ENCODE peak calls at places on chromosomes 13 and 19, in six cellular contexts. One of them, this sample, is unnamed.

GRCh38 chr19:51030631-51031030 is 4.2 kb downstream of the KLK12 start:
- DNase-seq in testis: no peak
- DNase-seq in tibial nerve: no peak
- DNase-seq in uterus: no peak
- DNase-seq in HCT116: no peak
- DNase-seq in body of pancreas: no peak
- DNase-seq in this sample: no peak

GRCh38 chr19:43467276-43467675 is 1.9 kb upstream of the LYPD3 start:
- DNase-seq in uterus: no peak
- DNase-seq in tibial nerve: no peak
- DNase-seq in body of pancreas: no peak
- DNase-seq in HCT116: no peak
- DNase-seq in testis: no peak
- DNase-seq in this sample: no peak

GRCh38 chr13:26498524-26499208 is 58.8 kb upstream of the WASF3 start:
- DNase-seq in HCT116: no peak
- DNase-seq in uterus: no peak
- DNase-seq in testis: no peak
- DNase-seq in tibial nerve: no peak
- DNase-seq in body of pancreas: no peak
- DNase-seq in this sample: no peak

GRCh38 chr19:21321996-21322395 is 7.2 kb downstream of the ZNF708 start:
- DNase-seq in tibial nerve: no peak
- DNase-seq in uterus: no peak
- DNase-seq in HCT116: no peak
- DNase-seq in testis: no peak
- DNase-seq in body of pancreas: no peak
- DNase-seq in this sample: no peak

GRCh38 chr19:15488489-15489226 is 9.4 kb upstream of the PGLYRP2 start:
- DNase-seq in HCT116: no peak
- DNase-seq in testis: no peak
- DNase-seq in body of pancreas: no peak
- DNase-seq in tibial nerve: no peak
- DNase-seq in uterus: peak
- DNase-seq in this sample: no peak

GRCh38 chr13:102900193-102900608 is 54.4 kb downstream of the ERCC5 start:
- DNase-seq in testis: no peak
- DNase-seq in HCT116: no peak
- DNase-seq in uterus: no peak
- DNase-seq in body of pancreas: no peak
- DNase-seq in tibial nerve: no peak
- DNase-seq in this sample: no peak

GRCh38 chr13:64910061-64910460 is 2320.1 kb downstream of the PCDH9 start:
- DNase-seq in body of pancreas: no peak
- DNase-seq in tibial nerve: no peak
- DNase-seq in testis: no peak
- DNase-seq in HCT116: no peak
- DNase-seq in uterus: no peak
- DNase-seq in this sample: no peak

GRCh38 chr19:3716147-3716668 is 8.0 kb downstream of the TJP3 start:
- DNase-seq in uterus: no peak
- DNase-seq in testis: no peak
- DNase-seq in HCT116: no peak
- DNase-seq in tibial nerve: no peak
- DNase-seq in body of pancreas: no peak
- DNase-seq in this sample: no peak

GRCh38 chr13:106377341-106377740 is 158.1 kb downstream of the EFNB2 start:
- DNase-seq in testis: no peak
- DNase-seq in tibial nerve: no peak
- DNase-seq in body of pancreas: no peak
- DNase-seq in HCT116: no peak
- DNase-seq in uterus: no peak
- DNase-seq in this sample: no peak

GRCh38 chr13:113539822-113540221 is 44.7 kb upstream of the TFDP1 start:
- DNase-seq in HCT116: no peak
- DNase-seq in body of pancreas: no peak
- DNase-seq in tibial nerve: no peak
- DNase-seq in testis: no peak
- DNase-seq in uterus: no peak
- DNase-seq in this sample: peak

GRCh38 chr13:93549326-93549855 is 322.8 kb downstream of the GPC6 start:
- DNase-seq in tibial nerve: no peak
- DNase-seq in testis: no peak
- DNase-seq in uterus: no peak
- DNase-seq in HCT116: no peak
- DNase-seq in body of pancreas: no peak
- DNase-seq in this sample: no peak

GRCh38 chr19:3880471-3881271 is at the start of gene ATCAY:
- DNase-seq in testis: no peak
- DNase-seq in body of pancreas: no peak
- DNase-seq in HCT116: no peak
- DNase-seq in uterus: no peak
- DNase-seq in tibial nerve: no peak
- DNase-seq in this sample: no peak

GRCh38 chr13:23506821-23507210 is 63.4 kb upstream of the TNFRSF19 start:
- DNase-seq in body of pancreas: no peak
- DNase-seq in testis: no peak
- DNase-seq in tibial nerve: no peak
- DNase-seq in uterus: no peak
- DNase-seq in HCT116: no peak
- DNase-seq in this sample: no peak

GRCh38 chr19:15195987-15196682 is 4.7 kb downstream of the NOTCH3 start:
- DNase-seq in testis: peak
- DNase-seq in HCT116: peak
- DNase-seq in uterus: no peak
- DNase-seq in body of pancreas: peak
- DNase-seq in tibial nerve: no peak
- DNase-seq in this sample: no peak

GRCh38 chr13:98571955-98572662 is 4.8 kb downstream of the STK24 start:
- DNase-seq in uterus: no peak
- DNase-seq in testis: no peak
- DNase-seq in HCT116: no peak
- DNase-seq in tibial nerve: no peak
- DNase-seq in body of pancreas: no peak
- DNase-seq in this sample: peak

GRCh38 chr13:51246411-51247298 is 24.5 kb downstream of the FAM124A start:
- DNase-seq in uterus: no peak
- DNase-seq in HCT116: no peak
- DNase-seq in testis: no peak
- DNase-seq in body of pancreas: no peak
- DNase-seq in tibial nerve: no peak
- DNase-seq in this sample: no peak

GRCh38 chr13:111984349-111984748 is 82.6 kb upstream of the SOX1 start:
- DNase-seq in HCT116: no peak
- DNase-seq in uterus: no peak
- DNase-seq in tibial nerve: no peak
- DNase-seq in testis: no peak
- DNase-seq in body of pancreas: no peak
- DNase-seq in this sample: no peak

GRCh38 chr19:5665781-5666513 is 14.4 kb downstream of the MICOS13 start:
- DNase-seq in body of pancreas: no peak
- DNase-seq in testis: no peak
- DNase-seq in HCT116: no peak
- DNase-seq in uterus: no peak
- DNase-seq in tibial nerve: no peak
- DNase-seq in this sample: peak

GRCh38 chr13:95536629-95537241 is 15.8 kb upstream of the CLDN10 start:
- DNase-seq in HCT116: peak
- DNase-seq in uterus: no peak
- DNase-seq in tibial nerve: no peak
- DNase-seq in body of pancreas: peak
- DNase-seq in testis: no peak
- DNase-seq in this sample: no peak

GRCh38 chr19:49889687-49890348 is 6.9 kb downstream of the IL4I1 start:
- DNase-seq in testis: peak
- DNase-seq in uterus: peak
- DNase-seq in HCT116: peak
- DNase-seq in tibial nerve: peak
- DNase-seq in body of pancreas: peak
- DNase-seq in this sample: peak

GRCh38 chr19:51131780-51132680 is 7.3 kb downstream of the SIGLEC9 start:
- DNase-seq in tibial nerve: no peak
- DNase-seq in testis: peak
- DNase-seq in HCT116: peak
- DNase-seq in body of pancreas: peak
- DNase-seq in uterus: no peak
- DNase-seq in this sample: peak

GRCh38 chr13:79830426-79830825 is 349.5 kb downstream of the NDFIP2 start:
- DNase-seq in body of pancreas: no peak
- DNase-seq in testis: no peak
- DNase-seq in uterus: no peak
- DNase-seq in tibial nerve: no peak
- DNase-seq in HCT116: no peak
- DNase-seq in this sample: no peak

GRCh38 chr13:79831556-79831955 is 350.6 kb downstream of the NDFIP2 start:
- DNase-seq in tibial nerve: no peak
- DNase-seq in HCT116: no peak
- DNase-seq in testis: no peak
- DNase-seq in uterus: no peak
- DNase-seq in body of pancreas: no peak
- DNase-seq in this sample: no peak

GRCh38 chr13:79829880-79830279 is 348.9 kb downstream of the NDFIP2 start:
- DNase-seq in body of pancreas: no peak
- DNase-seq in uterus: no peak
- DNase-seq in testis: no peak
- DNase-seq in HCT116: no peak
- DNase-seq in tibial nerve: no peak
- DNase-seq in this sample: no peak

GRCh38 chr13:79830945-79831344 is 350.0 kb downstream of the NDFIP2 start:
- DNase-seq in testis: no peak
- DNase-seq in body of pancreas: no peak
- DNase-seq in HCT116: no peak
- DNase-seq in tibial nerve: no peak
- DNase-seq in uterus: no peak
- DNase-seq in this sample: no peak

GRCh38 chr13:79825959-79826358 is 345.0 kb downstream of the NDFIP2 start:
- DNase-seq in testis: no peak
- DNase-seq in body of pancreas: no peak
- DNase-seq in uterus: no peak
- DNase-seq in tibial nerve: no peak
- DNase-seq in HCT116: no peak
- DNase-seq in this sample: no peak
- TF ChIP-seq POLR2A in testis: no peak
- TF ChIP-seq POLR2A in body of pancreas: no peak
- TF ChIP-seq POLR2A in uterus: no peak
- TF ChIP-seq POLR2A in tibial nerve: no peak
- TF ChIP-seq POLR2A in HCT116: no peak
- TF ChIP-seq POLR2A in this sample: no peak

GRCh38 chr13:36418022-36418805 is 14.1 kb upstream of the CCNA1 start:
- DNase-seq in body of pancreas: no peak
- DNase-seq in testis: no peak
- DNase-seq in tibial nerve: no peak
- DNase-seq in uterus: no peak
- DNase-seq in HCT116: no peak
- DNase-seq in this sample: no peak

GRCh38 chr13:36420437-36420891 is 11.8 kb upstream of the CCNA1 start:
- DNase-seq in testis: peak
- DNase-seq in tibial nerve: peak
- DNase-seq in uterus: peak
- DNase-seq in body of pancreas: peak
- DNase-seq in HCT116: peak
- DNase-seq in this sample: peak

GRCh38 chr13:36417328-36417727 is 15.0 kb upstream of the CCNA1 start:
- DNase-seq in uterus: no peak
- DNase-seq in tibial nerve: no peak
- DNase-seq in body of pancreas: no peak
- DNase-seq in testis: no peak
- DNase-seq in HCT116: no peak
- DNase-seq in this sample: no peak

DNA sequence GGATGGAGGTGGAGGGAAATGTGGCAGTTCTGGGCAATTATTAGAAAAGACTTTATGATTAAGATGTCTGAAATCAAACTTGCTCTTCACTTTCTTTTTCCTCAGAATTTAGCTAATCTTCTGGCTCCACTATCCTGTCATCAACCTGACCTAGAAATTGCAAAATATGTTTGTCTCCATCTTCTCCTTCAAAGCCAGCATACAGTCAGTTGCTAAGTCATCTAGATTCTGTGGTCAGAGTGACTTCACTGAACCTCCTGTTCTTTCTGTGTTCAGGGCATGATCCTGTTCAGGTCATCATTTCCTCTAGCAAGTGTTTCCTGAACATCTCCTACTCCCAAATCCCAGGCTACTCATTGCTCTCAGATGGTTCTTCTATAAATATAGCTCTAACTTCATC is 10.8 kb upstream of the CCNA1 start:
- DNase-seq in tibial nerve: no peak
- DNase-seq in HCT116: no peak
- DNase-seq in uterus: no peak
- DNase-seq in body of pancreas: no peak
- DNase-seq in testis: no peak
- DNase-seq in this sample: no peak
- TF ChIP-seq POLR2A in tibial nerve: no peak
- TF ChIP-seq POLR2A in HCT116: no peak
- TF ChIP-seq POLR2A in uterus: no peak
- TF ChIP-seq POLR2A in body of pancreas: no peak
- TF ChIP-seq POLR2A in testis: no peak
- TF ChIP-seq POLR2A in this sample: no peak

GRCh38 chr19:41876847-41877489 is at the start of gene CD79A:
- DNase-seq in tibial nerve: no peak
- DNase-seq in uterus: no peak
- DNase-seq in testis: no peak
- DNase-seq in body of pancreas: no peak
- DNase-seq in HCT116: no peak
- DNase-seq in this sample: peak
- TF ChIP-seq POLR2A in tibial nerve: no peak
- TF ChIP-seq POLR2A in uterus: no peak
- TF ChIP-seq POLR2A in testis: no peak
- TF ChIP-seq POLR2A in body of pancreas: no peak
- TF ChIP-seq POLR2A in HCT116: no peak
- TF ChIP-seq POLR2A in this sample: no peak

GRCh38 chr19:10191347-10191746 is 3.4 kb downstream of the DNMT1 start:
- DNase-seq in uterus: peak
- DNase-seq in HCT116: no peak
- DNase-seq in tibial nerve: peak
- DNase-seq in testis: no peak
- DNase-seq in body of pancreas: peak
- DNase-seq in this sample: no peak

GRCh38 chr19:10193666-10194499 is 870 bp downstream of the DNMT1 start:
- DNase-seq in testis: peak
- DNase-seq in tibial nerve: no peak
- DNase-seq in HCT116: no peak
- DNase-seq in uterus: no peak
- DNase-seq in body of pancreas: no peak
- DNase-seq in this sample: peak

GRCh38 chr19:10194500-10195198 is at the start of gene DNMT1:
- DNase-seq in testis: peak
- DNase-seq in HCT116: peak
- DNase-seq in uterus: peak
- DNase-seq in tibial nerve: peak
- DNase-seq in body of pancreas: peak
- DNase-seq in this sample: peak

GRCh38 chr19:10192922-10193321 is 1.8 kb downstream of the DNMT1 start:
- DNase-seq in testis: no peak
- DNase-seq in HCT116: no peak
- DNase-seq in uterus: no peak
- DNase-seq in body of pancreas: no peak
- DNase-seq in tibial nerve: no peak
- DNase-seq in this sample: no peak

DNA sequence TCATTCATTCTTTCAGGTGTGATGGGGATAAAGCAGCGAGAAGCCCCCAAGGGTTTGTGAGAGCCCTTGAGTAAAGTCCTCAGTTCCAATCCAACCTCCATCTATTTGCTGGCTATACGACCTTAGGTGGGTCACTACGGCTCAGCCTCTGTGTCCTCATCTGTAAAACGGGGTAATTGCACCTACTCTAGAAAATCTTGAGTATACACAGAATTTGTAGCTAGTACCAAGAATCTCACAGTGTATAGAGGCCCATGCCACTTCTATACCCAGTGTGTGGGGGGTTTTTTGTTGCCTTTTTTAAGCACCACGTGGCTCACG is 406 bp upstream of the DNMT1 start:
- DNase-seq in HCT116: no peak
- DNase-seq in uterus: no peak
- DNase-seq in body of pancreas: no peak
- DNase-seq in tibial nerve: no peak
- DNase-seq in testis: no peak
- DNase-seq in this sample: no peak
- TF ChIP-seq POLR2A in HCT116: no peak
- TF ChIP-seq POLR2A in uterus: no peak
- TF ChIP-seq POLR2A in body of pancreas: no peak
- TF ChIP-seq POLR2A in tibial nerve: no peak
- TF ChIP-seq POLR2A in testis: no peak
- TF ChIP-seq POLR2A in this sample: no peak

This sample was measured in spleen.